ENCODE peak calls at places on chromosomes 7 and 10, in five cellular contexts. L, N, S, K and M are unnamed samples.

GRCh38 chr10:27482984-27483956 is 20.8 kb upstream of the RAB18 start:
- DNase-seq in L (no peak), N (no peak), S (no peak), K (peak), M (peak)

GRCh38 chr7:97130417-97131139 is 13.1 kb downstream of the SDHAF3 start:
- DNase-seq in L (no peak), N (no peak), S (no peak), K (peak), M (no peak)

GRCh38 chr10:46285966-46286620 is 704 bp upstream of the ANTXRL start:
- DNase-seq in L (no peak), N (no peak), S (no peak), K (no peak), M (no peak)

GRCh38 chr7:38330861-38331709 is 57.6 kb upstream of the TARP start:
- DNase-seq in L (no peak), N (no peak), S (no peak), K (no peak), M (no peak)

GRCh38 chr10:101134299-101135127 is 3.4 kb downstream of the TLX1 start:
- DNase-seq in L (no peak), N (no peak), S (no peak), K (no peak), M (no peak)

GRCh38 chr10:69838853-69839252 is 37.1 kb downstream of the COL13A1 start:
- DNase-seq in L (no peak), N (no peak), S (no peak), K (no peak), M (peak)

GRCh38 chr10:35638116-35638515 is 4.0 kb downstream of the FZD8 start:
- DNase-seq in L (no peak), N (no peak), S (no peak), K (no peak), M (no peak)

GRCh38 chr7:75732764-75733630 is 5.7 kb downstream of the HIP1 start:
- DNase-seq in L (no peak), N (no peak), S (no peak), K (no peak), M (peak)

GRCh38 chr7:50450691-50451051 is 521 bp upstream of the FIGNL1 start:
- DNase-seq in L (no peak), N (peak), S (peak), K (no peak), M (no peak)

GRCh38 chr10:126712681-126713080 is 42.2 kb upstream of the C10orf90 start:
- DNase-seq in L (no peak), N (no peak), S (no peak), K (no peak), M (no peak)

GRCh38 chr10:15758618-15759017 is 38.9 kb upstream of the ITGA8 start:
- DNase-seq in L (no peak), N (no peak), S (no peak), K (no peak), M (no peak)

GRCh38 chr10:111709630-111710029 is 473.9 kb downstream of the GPAM start:
- DNase-seq in L (no peak), N (no peak), S (no peak), K (no peak), M (no peak)

GRCh38 chr10:27611209-27611608 is 107.1 kb downstream of the RAB18 start:
- DNase-seq in L (no peak), N (no peak), S (no peak), K (peak), M (peak)

GRCh38 chr7:117502338-117502737 is 22.5 kb downstream of the CFTR start:
- DNase-seq in L (no peak), N (no peak), S (no peak), K (no peak), M (no peak)

GRCh38 chr7:53315986-53316385 is 280.6 kb downstream of the POM121L12 start:
- DNase-seq in L (no peak), N (peak), S (no peak), K (no peak), M (no peak)

GRCh38 chr7:39688611-39689485 is 65.5 kb downstream of the RALA start:
- DNase-seq in L (no peak), N (no peak), S (no peak), K (peak), M (peak)

GRCh38 chr7:139264220-139264619 is 33.2 kb downstream of the UBN2 start:
- DNase-seq in L (no peak), N (no peak), S (no peak), K (no peak), M (no peak)

GRCh38 chr7:30862987-30863693 is 48.5 kb upstream of the AQP1 start:
- DNase-seq in L (no peak), N (no peak), S (no peak), K (no peak), M (no peak)

GRCh38 chr10:2925631-2926030 is 141.7 kb upstream of the PFKP start:
- DNase-seq in L (no peak), N (peak), S (no peak), K (peak), M (no peak)

GRCh38 chr7:47488205-47488968 is 93.5 kb downstream of the TNS3 start:
- DNase-seq in L (no peak), N (peak), S (no peak), K (no peak), M (no peak)

GRCh38 chr7:2523941-2524807 is 4.6 kb downstream of the LFNG start:
- DNase-seq in L (peak), N (peak), S (no peak), K (peak), M (peak)

GRCh38 chr10:116771101-116771705 is 28.8 kb upstream of the HSPA12A start:
- DNase-seq in L (no peak), N (peak), S (no peak), K (peak), M (peak)

GRCh38 chr10:130135676-130136213 is 446 bp upstream of the GLRX3 start:
- DNase-seq in L (no peak), N (peak), S (no peak), K (no peak), M (no peak)

GRCh38 chr7:134179321-134179720 is 52.2 kb downstream of the LRGUK start:
- DNase-seq in L (no peak), N (no peak), S (no peak), K (no peak), M (no peak)

GRCh38 chr10:122373713-122374112 is 795 bp upstream of the PLEKHA1 start:
- DNase-seq in L (no peak), N (no peak), S (no peak), K (peak), M (peak)

GRCh38 chr10:77970869-77971803 is 44.6 kb upstream of the DLG5 start:
- DNase-seq in L (no peak), N (peak), S (no peak), K (peak), M (peak)

GRCh38 chr7:34104992-34105391 is 199.7 kb downstream of the BMPER start:
- DNase-seq in L (no peak), N (no peak), S (no peak), K (no peak), M (no peak)